ENCODE peak calls at places on chromosomes 7 and 10, in six cellular contexts. L, O, F, E, Y and V are unnamed samples.

GRCh38 chr7:139354729-139355128 is 5.0 kb upstream of the LUC7L2 start:
- DNase-seq in L (no peak), F (no peak), Y (no peak), O (no peak), E (no peak), V (no peak)

GRCh38 chr7:96052860-96053452 is 268.9 kb downstream of the SLC25A13 start:
- DNase-seq in Y (peak), L (no peak), O (no peak), F (no peak), E (no peak), V (no peak)

GRCh38 chr10:128092454-128092853 is 33.8 kb downstream of the MKI67 start:
- DNase-seq in F (no peak), Y (no peak), L (no peak), E (no peak), O (no peak), V (no peak)

GRCh38 chr7:117114272-117114671 is 161.0 kb downstream of the ST7 start:
- DNase-seq in O (no peak), F (no peak), E (no peak), L (no peak), Y (no peak), V (no peak)

GRCh38 chr7:74289018-74289659 is at the start of gene CLIP2:
- DNase-seq in E (no peak), Y (peak), F (peak), O (no peak), L (peak), V (peak)

GRCh38 chr10:29895436-29895835 is 163.9 kb downstream of the JCAD start:
- DNase-seq in F (no peak), L (no peak), Y (peak), O (peak), E (no peak), V (no peak)

GRCh38 chr7:3588341-3588740 is 287.3 kb downstream of the SDK1 start:
- DNase-seq in L (no peak), F (no peak), E (no peak), Y (no peak), O (no peak), V (no peak)

GRCh38 chr7:101819913-101820522 is 2.6 kb downstream of the CUX1 start:
- DNase-seq in E (no peak), F (no peak), O (no peak), Y (no peak), L (no peak), V (no peak)

GRCh38 chr7:30851651-30852359 is 59.8 kb upstream of the AQP1 start:
- DNase-seq in O (no peak), L (no peak), Y (no peak), E (no peak), F (no peak), V (no peak)

GRCh38 chr7:35261476-35262285 is 7.8 kb upstream of the TBX20 start:
- DNase-seq in E (no peak), F (no peak), L (no peak), O (no peak), Y (no peak), V (no peak)

GRCh38 chr7:56175784-56176183 is 59.6 kb upstream of the NUPR2 start:
- DNase-seq in E (no peak), O (no peak), L (no peak), F (no peak), Y (peak), V (no peak)

GRCh38 chr7:129574487-129574886 is 37.0 kb upstream of the NRF1 start:
- DNase-seq in Y (no peak), L (no peak), O (no peak), F (no peak), E (no peak), V (no peak)

GRCh38 chr10:131960631-131961046 is 21.1 kb downstream of the BNIP3 start:
- DNase-seq in Y (no peak), L (no peak), F (no peak), O (no peak), E (no peak), V (no peak)

GRCh38 chr10:48251525-48252353 is 22.8 kb downstream of the FRMPD2 start:
- DNase-seq in O (no peak), L (no peak), E (no peak), F (no peak), Y (no peak), V (no peak)

GRCh38 chr10:124266468-124267230 is 152.1 kb downstream of the OAT start:
- DNase-seq in F (no peak), E (no peak), O (no peak), Y (no peak), L (no peak), V (no peak)

GRCh38 chr7:102272075-102272916 is 14.4 kb upstream of the SH2B2 start:
- DNase-seq in L (peak), F (peak), E (no peak), O (peak), Y (peak), V (peak)

GRCh38 chr7:12570529-12571461 is at the start of gene SCIN:
- DNase-seq in E (no peak), L (no peak), O (no peak), F (no peak), Y (peak), V (no peak)

GRCh38 chr7:114976666-114977065 is 54.8 kb downstream of the MDFIC start:
- DNase-seq in O (no peak), L (no peak), E (no peak), Y (no peak), F (no peak), V (no peak)

GRCh38 chr10:34996843-34997242 is 93.3 kb downstream of the CUL2 start:
- DNase-seq in F (no peak), O (no peak), Y (no peak), L (no peak), E (no peak), V (no peak)

GRCh38 chr7:139727151-139727705 is 50.6 kb downstream of the HIPK2 start:
- DNase-seq in E (no peak), L (no peak), F (no peak), O (no peak), Y (no peak), V (no peak)

GRCh38 chr10:6916601-6917000 is 336.5 kb upstream of the PRKCQ start:
- DNase-seq in E (no peak), Y (no peak), F (no peak), L (no peak), O (no peak), V (no peak)

GRCh38 chr7:35753761-35754603 is 46.9 kb upstream of the SEPTIN7 start:
- DNase-seq in E (no peak), Y (no peak), L (no peak), F (no peak), O (no peak), V (peak)

GRCh38 chr7:136588216-136588615 is 280.2 kb upstream of the CHRM2 start:
- DNase-seq in F (no peak), E (no peak), L (no peak), Y (no peak), O (no peak), V (no peak)

GRCh38 chr7:100369105-100369504 is 4.2 kb upstream of the PILRA start:
- DNase-seq in E (peak), L (no peak), O (no peak), F (no peak), Y (no peak), V (no peak)

GRCh38 chr10:131102147-131102546 is 209.4 kb downstream of the TCERG1L start:
- DNase-seq in L (no peak), Y (no peak), E (no peak), O (no peak), F (no peak), V (no peak)

GRCh38 chr10:53836638-53837037 is 964.4 kb downstream of the PCDH15 start:
- DNase-seq in E (no peak), F (no peak), O (no peak), Y (peak), L (no peak), V (no peak)

GRCh38 chr10:4082851-4083250 is 297.8 kb upstream of the KLF6 start:
- DNase-seq in O (no peak), E (no peak), F (no peak), L (no peak), Y (no peak), V (no peak)

GRCh38 chr7:157150825-157151412 is 12.2 kb downstream of the UBE3C start:
- DNase-seq in L (peak), Y (peak), F (no peak), E (no peak), O (no peak), V (peak)

GRCh38 chr7:19117870-19118608 is 603 bp upstream of the TWIST1 start:
- DNase-seq in O (no peak), Y (peak), F (no peak), L (no peak), E (no peak), V (no peak)

GRCh38 chr7:35248576-35249536 is 5.0 kb downstream of the TBX20 start:
- DNase-seq in F (no peak), Y (no peak), L (no peak), E (no peak), O (no peak), V (no peak)

GRCh38 chr7:74349621-74350020 is 60.4 kb downstream of the CLIP2 start:
- DNase-seq in L (no peak), E (no peak), F (no peak), O (no peak), Y (no peak), V (no peak)

DNA sequence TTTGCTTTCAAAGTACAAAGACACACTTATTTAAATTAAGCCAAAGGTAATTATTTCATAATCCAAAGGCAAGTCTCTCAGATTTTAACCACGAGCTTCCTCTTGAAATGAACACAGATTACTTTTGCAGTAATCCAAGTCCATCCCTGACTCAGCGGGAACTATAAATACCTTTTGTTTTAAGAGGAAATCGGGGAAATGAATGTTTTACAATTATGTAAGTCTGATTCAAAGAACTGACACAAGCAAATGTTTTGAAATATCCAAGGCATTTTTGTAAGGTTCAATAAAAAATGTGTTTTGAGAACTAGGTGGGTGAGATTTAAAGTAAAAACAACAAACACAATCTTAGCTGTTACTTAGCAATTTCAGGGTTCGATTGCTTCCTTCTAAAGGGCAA is 179.8 kb upstream of the ASAH2 start:
- DNase-seq in L (no peak), E (no peak), O (no peak), Y (no peak), F (no peak), V (no peak)
- TF ChIP-seq SIN3A in L (no peak), E (no peak), O (no peak), Y (no peak), F (no peak), V (no peak)

GRCh38 chr10:129972966-129973673 is 9.0 kb upstream of the EBF3 start:
- DNase-seq in F (no peak), O (no peak), Y (peak), L (no peak), E (no peak), V (no peak)

GRCh38 chr10:129970404-129971364 is 6.6 kb upstream of the EBF3 start:
- DNase-seq in L (no peak), E (no peak), Y (peak), F (no peak), O (no peak), V (no peak)

GRCh38 chr10:129969528-129970264 is 5.6 kb upstream of the EBF3 start:
- DNase-seq in O (no peak), E (no peak), L (no peak), F (no peak), Y (peak), V (no peak)

GRCh38 chr10:129972145-129972965 is 8.3 kb upstream of the EBF3 start:
- DNase-seq in L (no peak), O (no peak), F (no peak), E (no peak), Y (peak), V (no peak)

GRCh38 chr10:129971381-129972144 is 7.5 kb upstream of the EBF3 start:
- DNase-seq in E (no peak), Y (peak), O (no peak), F (no peak), L (peak), V (peak)
- H2AFZ ChIP-seq in E (no peak), Y (no peak), O (no peak), F (no peak), L (no peak), V (no peak)

DNA sequence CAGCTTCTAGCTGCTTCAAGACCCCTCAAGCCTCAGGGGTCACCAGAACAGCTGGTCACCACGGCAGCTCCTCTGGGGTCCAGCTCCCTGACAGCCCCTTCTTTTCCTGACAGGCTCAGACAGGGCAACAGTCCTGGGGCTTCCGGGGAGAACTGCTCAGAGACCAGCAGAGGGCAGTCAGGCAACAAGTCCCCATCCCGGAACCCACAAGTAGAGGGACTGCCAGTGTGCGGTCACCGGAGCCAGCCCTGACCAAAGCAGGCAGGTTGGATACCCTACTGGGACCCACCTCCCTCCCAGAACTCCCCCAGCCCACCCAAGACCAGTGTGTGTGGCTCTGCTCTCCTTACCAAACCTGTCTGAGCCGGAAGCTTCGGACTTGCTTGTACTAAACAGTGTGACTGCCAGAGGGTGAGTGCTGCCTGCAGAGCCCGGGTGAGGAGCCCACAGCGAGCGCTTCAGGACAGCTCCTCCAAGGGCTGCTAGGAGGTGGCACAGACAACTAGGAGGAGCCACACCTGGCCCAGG is 40.3 kb downstream of the YKT6 start:
- DNase-seq in Y (peak), L (peak), E (peak), F (peak), O (no peak), V (peak)
- TF ChIP-seq SIN3A in Y (no peak), L (no peak), E (no peak), F (no peak), O (peak), V (no peak)

GRCh38 chr7:44736896-44737295 is 11.8 kb upstream of the ZMIZ2 start:
- DNase-seq in L (no peak), O (no peak), F (no peak), E (no peak), Y (no peak), V (no peak)

GRCh38 chr7:44738876-44739665 is 9.6 kb upstream of the ZMIZ2 start:
- DNase-seq in L (no peak), E (no peak), Y (no peak), F (no peak), O (no peak), V (no peak)

GRCh38 chr7:44733708-44734481 is 14.8 kb upstream of the ZMIZ2 start:
- DNase-seq in L (no peak), O (no peak), E (no peak), F (peak), Y (no peak), V (no peak)

GRCh38 chr7:44738031-44738730 is 10.5 kb upstream of the ZMIZ2 start:
- DNase-seq in E (no peak), L (no peak), O (no peak), F (no peak), Y (no peak), V (no peak)

DNA sequence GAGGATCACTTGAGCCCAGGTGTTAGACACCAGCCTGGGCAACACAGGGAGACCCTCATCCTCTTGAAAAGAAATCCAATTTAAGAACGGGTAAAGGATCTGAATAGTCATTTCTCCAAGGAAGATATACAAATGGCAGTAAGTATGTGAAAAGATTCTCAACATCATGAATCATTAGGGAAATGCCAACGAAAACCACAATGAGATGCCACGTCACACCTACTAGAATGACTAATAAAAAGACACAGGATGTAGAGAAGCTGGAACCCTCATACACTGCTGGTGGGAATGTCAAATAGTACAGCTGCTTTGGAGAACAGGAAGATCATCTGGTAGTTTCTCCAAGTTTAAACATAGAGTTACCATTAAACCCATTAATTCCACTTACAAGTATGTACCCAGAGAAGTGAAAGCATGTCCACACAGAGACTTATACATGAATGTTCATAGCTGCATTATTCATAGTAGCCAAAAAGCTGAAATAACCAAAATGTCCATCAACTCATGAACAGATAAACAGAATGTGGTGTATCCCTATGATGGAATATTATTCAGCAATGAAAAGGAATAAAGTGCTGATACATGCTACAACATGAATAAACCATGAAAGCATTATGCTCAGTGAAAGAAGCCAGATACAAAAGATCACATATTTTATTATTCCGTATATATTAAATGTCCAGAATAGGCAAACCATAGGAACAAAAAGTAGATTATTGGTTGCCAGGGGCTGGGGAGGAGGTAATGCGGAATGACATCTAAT is 13.1 kb upstream of the ZMIZ2 start:
- DNase-seq in Y (no peak), L (peak), E (peak), F (peak), O (no peak), V (no peak)
- H2AFZ ChIP-seq in Y (peak), L (no peak), E (no peak), F (no peak), O (no peak), V (no peak)

GRCh38 chr7:1533569-1534329 is 3.2 kb downstream of the MAFK start:
- DNase-seq in L (no peak), F (no peak), Y (peak), O (no peak), E (no peak), V (peak)
- TF ChIP-seq SIN3A in L (no peak), F (no peak), Y (no peak), O (no peak), E (no peak), V (no peak)

GRCh38 chr7:70700935-70701425 is 431.0 kb upstream of the GALNT17 start:
- DNase-seq in Y (no peak), F (no peak), L (no peak), E (no peak), O (no peak), V (no peak)

GRCh38 chr7:70701487-70701886 is 430.5 kb upstream of the GALNT17 start:
- DNase-seq in O (no peak), E (no peak), Y (no peak), L (no peak), F (no peak), V (no peak)

GRCh38 chr7:70706204-70706603 is 425.7 kb upstream of the GALNT17 start:
- DNase-seq in L (no peak), O (no peak), E (no peak), F (no peak), Y (peak), V (no peak)

GRCh38 chr7:70704921-70705346 is 427.0 kb upstream of the GALNT17 start:
- DNase-seq in F (no peak), L (no peak), O (no peak), Y (no peak), E (no peak), V (no peak)

GRCh38 chr7:70703785-70704184 is 428.2 kb upstream of the GALNT17 start:
- DNase-seq in E (no peak), O (no peak), Y (no peak), L (no peak), F (no peak), V (no peak)
- H2AFZ ChIP-seq in E (no peak), O (no peak), Y (no peak), L (no peak), F (no peak), V (no peak)

GRCh38 chr10:114058297-114058696 is 14.6 kb downstream of the ADRB1 start:
- DNase-seq in F (no peak), E (no peak), L (no peak), O (no peak), Y (no peak), V (no peak)
- TF ChIP-seq SIN3A in F (no peak), E (no peak), L (no peak), O (no peak), Y (no peak), V (no peak)

GRCh38 chr7:754531-755420 is 27.7 kb upstream of the PRKAR1B start:
- DNase-seq in F (no peak), L (no peak), E (no peak), O (no peak), Y (no peak), V (no peak)

GRCh38 chr7:753190-753589 is 26.1 kb upstream of the PRKAR1B start:
- DNase-seq in L (no peak), F (no peak), Y (no peak), E (no peak), O (no peak), V (no peak)

GRCh38 chr7:756928-757560 is 30.0 kb upstream of the PRKAR1B start:
- DNase-seq in O (no peak), L (no peak), Y (no peak), E (no peak), F (no peak), V (no peak)

GRCh38 chr7:757741-758163 is 30.7 kb upstream of the PRKAR1B start:
- DNase-seq in F (no peak), O (no peak), L (no peak), Y (no peak), E (no peak), V (no peak)

DNA sequence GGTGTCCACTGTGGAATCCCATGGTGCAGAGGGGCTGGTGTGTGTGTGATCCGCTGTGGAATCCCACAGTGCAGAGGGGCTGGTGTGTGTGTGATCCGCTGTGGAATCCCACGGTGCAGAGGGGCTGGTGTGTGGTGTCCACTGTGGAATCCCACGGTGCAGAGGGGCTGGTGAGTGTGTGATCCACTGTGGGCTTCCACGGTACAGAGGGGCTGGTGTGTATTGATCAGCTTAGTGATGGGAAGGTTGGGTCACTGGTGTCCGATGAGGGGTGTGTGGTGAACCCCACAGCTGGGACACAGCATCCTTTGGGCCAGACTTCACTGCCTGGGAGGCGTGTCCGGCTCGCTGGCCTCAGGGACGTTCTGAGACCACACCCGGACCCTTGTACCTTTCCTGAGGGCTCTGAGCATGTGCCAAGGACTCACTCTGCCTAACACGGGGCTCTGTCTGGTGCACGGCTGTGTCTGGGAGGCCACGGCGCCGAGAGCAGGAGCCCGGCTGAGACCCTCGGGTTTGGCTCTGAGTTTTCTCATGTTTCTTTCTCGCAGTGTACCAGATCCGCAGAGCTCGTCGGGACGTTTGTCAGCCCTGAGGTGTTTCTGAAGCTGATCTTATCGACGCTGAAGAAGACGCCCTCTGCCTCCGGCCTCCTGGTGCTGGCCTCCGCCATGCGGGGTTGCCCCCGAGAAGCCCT is 29.3 kb upstream of the PRKAR1B start:
- DNase-seq in O (no peak), F (no peak), L (no peak), E (no peak), Y (no peak), V (no peak)
- H2AFZ ChIP-seq in O (no peak), F (no peak), L (no peak), E (no peak), Y (no peak), V (no peak)